ENCODE peak calls at places on chromosomes 4 and X, in nine cellular contexts. Y is astrocyte of the spinal cord; F is testis; C is CD4-positive, CD25-positive, alpha-beta regulatory T cell; X is astrocyte of the cerebellum; K is T-helper 17 cell; I is dorsolateral prefrontal cortex; E is GM23248; N is occipital lobe. L is an unnamed sample.

GRCh38 chr4:156766846-156767245 is 204.8 kb downstream of the PDGFC start:
- DNase-seq in K (no peak), C (no peak), N (no peak), E (peak), X (no peak), F (no peak), Y (no peak), I (no peak), L (no peak)

GRCh38 chr4:14225683-14226207 is 598.2 kb upstream of the BOD1L1 start:
- DNase-seq in X (no peak), K (no peak), E (no peak), I (no peak), N (no peak), Y (no peak), C (no peak), F (no peak), L (no peak)

GRCh38 chrX:31420302-31420701 is 348.5 kb upstream of the FTHL17 start:
- DNase-seq in N (no peak), C (no peak), F (no peak), I (no peak), E (no peak), Y (no peak), K (no peak), X (no peak), L (no peak)

GRCh38 chr4:67713531-67714247 is 12.7 kb upstream of the UBA6 start:
- DNase-seq in N (no peak), C (peak), F (no peak), X (no peak), I (no peak), K (no peak), Y (peak), E (peak), L (peak)

GRCh38 chr4:8355306-8355705 is 85.2 kb downstream of the ACOX3 start:
- DNase-seq in Y (no peak), X (no peak), C (no peak), I (no peak), F (no peak), K (no peak), N (no peak), E (no peak), L (no peak)

GRCh38 chr4:189436207-189436606 is 504.5 kb upstream of the FRG1 start:
- DNase-seq in K (no peak), C (no peak), F (no peak), N (no peak), I (no peak), E (peak), Y (no peak), X (no peak), L (no peak)

GRCh38 chr4:113248320-113248719 is 198.9 kb downstream of the ANK2 start:
- DNase-seq in K (no peak), N (no peak), Y (no peak), E (no peak), X (no peak), C (no peak), I (no peak), F (no peak), L (no peak)

GRCh38 chrX:18010251-18010650 is 149.2 kb upstream of the RAI2 start:
- DNase-seq in X (no peak), N (no peak), I (no peak), F (no peak), K (no peak), C (no peak), Y (no peak), E (no peak), L (no peak)

GRCh38 chr4:112633477-112634235 is 3.1 kb downstream of the ZGRF1 start:
- DNase-seq in X (no peak), K (no peak), N (no peak), I (no peak), F (no peak), E (peak), C (peak), Y (peak), L (no peak)

GRCh38 chr4:108540536-108540935 is 79.8 kb upstream of the RPL34 start:
- DNase-seq in I (no peak), F (no peak), N (no peak), X (no peak), K (no peak), Y (no peak), C (no peak), E (no peak), L (no peak)

GRCh38 chr4:93828332-93828829 is at the start of gene ATOH1:
- DNase-seq in Y (no peak), E (peak), I (no peak), C (no peak), N (no peak), K (no peak), X (peak), F (peak), L (peak)

GRCh38 chrX:38375888-38376287 is 23.5 kb downstream of the OTC start:
- DNase-seq in K (no peak), C (peak), N (no peak), Y (peak), E (peak), X (no peak), I (no peak), F (no peak), L (no peak)

GRCh38 chrX:46727445-46727844 is 31.5 kb downstream of the SLC9A7 start:
- DNase-seq in Y (no peak), C (no peak), X (no peak), N (no peak), K (no peak), F (no peak), I (no peak), E (no peak), L (no peak)

L was measured in thyroid gland.